ENCODE peak calls at places on chromosomes 16 and 17, in seven cellular contexts. V is GM03348, Z is neural crest cell, W is sciatic nerve, J is H54, E is left colon, N is PC-9. M is an unnamed sample.

GRCh38 chr17:336110-337021 is 16.2 kb downstream of the RPH3AL start:
- DNase-seq in V (no peak), Z (no peak), W (peak; percentile 84), J (no peak), E (peak; percentile 81), N (no peak), M (no peak)

GRCh38 chr17:72900542-72900941 is 191.9 kb downstream of the SLC39A11 start:
- DNase-seq in V (no peak), Z (no peak), W (no peak), J (no peak), E (no peak), N (no peak), M (no peak)

GRCh38 chr16:85752511-85753420 is 1.9 kb upstream of the C16orf74 start:
- DNase-seq in V (no peak), Z (peak; percentile 23), W (no peak), J (no peak), E (peak; percentile 49), N (no peak), M (no peak)

GRCh38 chr16:7101054-7101453 is 231.6 kb upstream of the RBFOX1 start:
- DNase-seq in V (no peak), Z (no peak), W (no peak), J (no peak), E (no peak), N (no peak), M (no peak)

GRCh38 chr17:79949646-79950292 is 85.9 kb downstream of the TBC1D16 start:
- DNase-seq in V (no peak), Z (no peak), W (peak; percentile 51), J (no peak), E (no peak), N (no peak), M (no peak)

GRCh38 chr17:68080411-68081150 is 45.0 kb downstream of the KPNA2 start:
- DNase-seq in V (no peak), Z (no peak), W (peak; percentile 45), J (no peak), E (no peak), N (no peak), M (no peak)

GRCh38 chr16:658679-659571 is 9.0 kb upstream of the RHOT2 start:
- DNase-seq in V (no peak), Z (no peak), W (no peak), J (no peak), E (no peak), N (no peak), M (no peak)

GRCh38 chr16:29697391-29697790 is 18.4 kb downstream of the QPRT start:
- DNase-seq in V (no peak), Z (no peak), W (no peak), J (no peak), E (no peak), N (no peak), M (no peak)

GRCh38 chr17:66414528-66415175 is 112.2 kb downstream of the PRKCA start:
- DNase-seq in V (no peak), Z (no peak), W (no peak), J (no peak), E (no peak), N (no peak), M (no peak)

GRCh38 chr17:80558046-80558445 is 13.4 kb downstream of the RPTOR start:
- DNase-seq in V (no peak), Z (no peak), W (no peak), J (no peak), E (no peak), N (no peak), M (no peak)

GRCh38 chr16:46573834-46574159 is 47.4 kb downstream of the SHCBP1 start:
- DNase-seq in V (no peak), Z (no peak), W (no peak), J (no peak), E (no peak), N (no peak), M (no peak)

GRCh38 chr17:60926466-60927183 is 249.0 kb downstream of the BCAS3 start:
- DNase-seq in V (no peak), Z (no peak), W (no peak), J (no peak), E (no peak), N (no peak), M (no peak)

GRCh38 chr17:53142890-53143289 is 679.8 kb upstream of the KIF2B start:
- DNase-seq in V (no peak), Z (no peak), W (no peak), J (no peak), E (no peak), N (no peak), M (no peak)

GRCh38 chr16:28166394-28167208 is 45.2 kb downstream of the XPO6 start:
- DNase-seq in V (no peak), Z (no peak), W (no peak), J (peak; percentile 42), E (no peak), N (peak; percentile 72), M (no peak)

GRCh38 chr17:37458805-37459204 is 30.9 kb upstream of the DUSP14 start:
- DNase-seq in V (peak; percentile 73), Z (no peak), W (no peak), J (peak; percentile 47), E (no peak), N (no peak), M (no peak)

GRCh38 chr16:11501583-11502138 is 85.1 kb downstream of the LITAF start:
- DNase-seq in V (no peak), Z (no peak), W (no peak), J (no peak), E (no peak), N (no peak), M (no peak)

GRCh38 chr16:54817432-54817831 is 113.2 kb upstream of the IRX5 start:
- DNase-seq in V (peak; percentile 24), Z (no peak), W (no peak), J (no peak), E (no peak), N (no peak), M (no peak)

M was measured in cerebellar nuclear complex.